ENCODE peak calls at places on chromosomes 7 and 10, in seven cellular contexts. Q is SJCRH30; G is A549; J is stimulated activated CD4-positive, alpha-beta T cell treated with anti-CD3 and anti-CD28 coated beads, TNF-alpha, amount 100 ng/mL, for 48 hours; K is prostate gland; H is activated CD8-positive, alpha-beta memory T cell treated with anti-CD3 and anti-CD28 coated beads, Interleukin-2, amount 50 U/mL, for 48 hours; W is cardiac muscle cell. R is an unnamed sample.

GRCh38 chr7:119562839-119563238 is 710.1 kb upstream of the KCND2 start:
- DNase-seq in J (no peak), G (no peak), Q (no peak), W (no peak), H (no peak), K (no peak), R (no peak)

GRCh38 chr10:70617798-70618568 is 15.4 kb upstream of the PRF1 start:
- DNase-seq in Q (peak), W (no peak), K (no peak), J (no peak), G (no peak), H (no peak), R (no peak)

GRCh38 chr7:156120552-156120951 is 308.3 kb upstream of the SHH start:
- DNase-seq in K (no peak), W (no peak), J (no peak), H (no peak), G (no peak), Q (no peak), R (no peak)

GRCh38 chr7:142153400-142153799 is 41.9 kb downstream of the MGAM2 start:
- DNase-seq in K (no peak), G (peak), W (peak), Q (peak), H (no peak), J (no peak), R (no peak)

GRCh38 chr7:104758504-104758903 is 255.5 kb upstream of the KMT2E start:
- DNase-seq in J (no peak), Q (no peak), H (no peak), G (no peak), W (no peak), K (no peak), R (no peak)

GRCh38 chr7:72183835-72184234 is 228.3 kb downstream of the CALN1 start:
- DNase-seq in K (no peak), W (peak), J (no peak), G (peak), H (no peak), Q (peak), R (no peak)

GRCh38 chr7:149144996-149145850 is 2.0 kb upstream of the ZNF398 start:
- DNase-seq in W (no peak), Q (no peak), G (no peak), J (no peak), K (peak), H (no peak), R (no peak)

GRCh38 chr10:4354382-4354812 is 471.6 kb upstream of the AKR1E2 start:
- DNase-seq in Q (no peak), J (no peak), H (no peak), W (no peak), K (peak), G (peak), R (no peak)

GRCh38 chr10:110279062-110279986 is 25.4 kb downstream of the SMNDC1 start:
- DNase-seq in H (no peak), Q (peak), G (peak), K (peak), J (no peak), W (peak), R (peak)

GRCh38 chr7:149610441-149611011 is 112.9 kb upstream of the ZNF746 start:
- DNase-seq in K (peak), G (no peak), H (no peak), W (no peak), Q (no peak), J (no peak), R (no peak)

GRCh38 chr7:84809877-84810276 is 377.0 kb downstream of the SEMA3D start:
- DNase-seq in G (no peak), Q (no peak), J (no peak), K (no peak), H (no peak), W (no peak), R (no peak)

GRCh38 chr10:103715430-103715829 is 139.9 kb downstream of the SH3PXD2A start:
- DNase-seq in G (no peak), W (no peak), J (no peak), H (no peak), K (no peak), Q (no peak), R (no peak)

GRCh38 chr10:129784286-129784685 is 179.8 kb downstream of the EBF3 start:
- DNase-seq in K (no peak), G (no peak), H (no peak), J (no peak), Q (no peak), W (no peak), R (no peak)

GRCh38 chr10:129892571-129893045 is 71.5 kb downstream of the EBF3 start:
- DNase-seq in K (no peak), H (no peak), J (no peak), G (no peak), W (no peak), Q (no peak), R (no peak)

GRCh38 chr10:70540089-70540788 is 61.7 kb downstream of the PALD1 start:
- DNase-seq in H (no peak), G (peak), Q (peak), J (no peak), K (no peak), W (peak), R (no peak)

GRCh38 chr7:128115821-128116723 is 84.8 kb upstream of the LRRC4 start:
- DNase-seq in G (no peak), H (peak), J (no peak), W (no peak), K (no peak), Q (no peak), R (no peak)

GRCh38 chr10:62196528-62196927 is 72.1 kb downstream of the RTKN2 start:
- DNase-seq in Q (no peak), H (no peak), K (no peak), J (no peak), W (no peak), G (no peak), R (no peak)

GRCh38 chr7:5421626-5422323 is 1.9 kb downstream of the TNRC18 start:
- DNase-seq in Q (peak), K (peak), J (no peak), G (peak), W (peak), H (peak), R (no peak)

R was measured in GM12864.